ENCODE peak calls at places on chromosome 11, in seven cellular contexts. Q is lower lobe of right lung, B is OCI-LY7, S is dorsolateral prefrontal cortex, D is bronchial epithelial cell, G is thoracic aorta, Y is AG10803. T is an unnamed sample.

GRCh38 chr11:27861706-27862430 is 161.6 kb upstream of the BDNF start:
- DNase-seq in Q (no peak), Y (peak), G (no peak), D (peak), B (no peak), S (no peak), T (no peak)

GRCh38 chr11:125886997-125887372 is 483 bp upstream of the HYLS1 start:
- DNase-seq in Q (peak), Y (peak), G (no peak), B (peak), D (peak), S (peak), T (no peak)

GRCh38 chr11:128603003-128603715 is 15.8 kb upstream of the ETS1 start:
- DNase-seq in S (no peak), Y (no peak), G (no peak), B (no peak), Q (no peak), D (no peak), T (no peak)

GRCh38 chr11:15841898-15842297 is 514.4 kb downstream of the SOX6 start:
- DNase-seq in D (peak), B (no peak), S (no peak), Q (no peak), G (no peak), Y (no peak), T (no peak)

GRCh38 chr11:134560566-134561347 is 148.7 kb upstream of the B3GAT1 start:
- DNase-seq in D (no peak), Y (no peak), G (no peak), S (no peak), B (no peak), Q (no peak), T (peak)

GRCh38 chr11:133946541-133947297 is 10.0 kb downstream of the IGSF9B start:
- DNase-seq in G (no peak), Q (no peak), Y (no peak), B (no peak), D (no peak), S (no peak), T (no peak)

GRCh38 chr11:10550503-10550902 is 9.5 kb upstream of the RNF141 start:
- DNase-seq in D (peak), Y (peak), G (no peak), Q (no peak), B (no peak), S (no peak), T (no peak)

GRCh38 chr11:29159552-29160465 is 857.0 kb downstream of the KCNA4 start:
- DNase-seq in Q (no peak), D (peak), B (peak), S (no peak), Y (peak), G (no peak), T (no peak)

GRCh38 chr11:7032692-7033091 is 12.4 kb downstream of the NLRP14 start:
- DNase-seq in G (no peak), S (no peak), Y (no peak), B (no peak), D (no peak), Q (no peak), T (no peak)

GRCh38 chr11:86101941-86102407 is 33.1 kb upstream of the PICALM start:
- DNase-seq in Q (no peak), S (no peak), G (no peak), Y (peak), B (no peak), D (peak), T (no peak)

GRCh38 chr11:126339866-126340434 is 15.5 kb upstream of the ST3GAL4 start:
- DNase-seq in B (no peak), D (no peak), S (no peak), G (no peak), Y (peak), Q (peak), T (no peak)

GRCh38 chr11:100151944-100152343 is 535.1 kb upstream of the ARHGAP42 start:
- DNase-seq in S (no peak), Y (no peak), G (no peak), D (peak), Q (no peak), B (no peak), T (no peak)

GRCh38 chr11:96014234-96014633 is 90.3 kb upstream of the MTMR2 start:
- DNase-seq in D (peak), Y (peak), Q (no peak), S (no peak), B (no peak), G (no peak), T (no peak)

GRCh38 chr11:76601272-76601671 is 69.3 kb downstream of the LRRC32 start:
- DNase-seq in G (no peak), Y (no peak), B (no peak), D (no peak), Q (no peak), S (no peak), T (peak)

GRCh38 chr11:65560555-65561418 is 2.6 kb upstream of the LTBP3 start:
- DNase-seq in D (peak), Y (no peak), G (peak), Q (no peak), S (no peak), B (no peak), T (no peak)

GRCh38 chr11:117538731-117539130 is 211.1 kb downstream of the CEP164 start:
- DNase-seq in B (no peak), Q (no peak), G (no peak), S (no peak), Y (no peak), D (no peak), T (no peak)

GRCh38 chr11:326842-327580 is 6.4 kb upstream of the IFITM3 start:
- DNase-seq in G (peak), Y (no peak), Q (peak), D (no peak), S (no peak), B (peak), T (no peak)

GRCh38 chr11:34205326-34206035 is 100.1 kb downstream of the NAT10 start:
- DNase-seq in D (no peak), B (no peak), S (no peak), G (no peak), Q (no peak), Y (no peak), T (no peak)

GRCh38 chr11:112996924-112997323 is 35.7 kb downstream of the NCAM1 start:
- DNase-seq in B (no peak), D (no peak), G (no peak), S (no peak), Y (no peak), Q (no peak), T (no peak)

GRCh38 chr11:116558504-116559252 is 214.1 kb downstream of the BUD13 start:
- DNase-seq in Y (peak), Q (no peak), D (no peak), B (no peak), S (no peak), G (no peak), T (no peak)

GRCh38 chr11:75955443-75955842 is 140.4 kb downstream of the UVRAG start:
- DNase-seq in D (no peak), B (no peak), Q (no peak), Y (no peak), G (no peak), S (no peak), T (no peak)

GRCh38 chr11:110422306-110422924 is 7.3 kb upstream of the FDX1 start:
- DNase-seq in B (no peak), Y (no peak), D (no peak), G (no peak), Q (no peak), S (no peak), T (no peak)

GRCh38 chr11:8196749-8197148 is 27.9 kb upstream of the RIC3 start:
- DNase-seq in Y (no peak), G (no peak), Q (no peak), B (no peak), S (no peak), D (no peak), T (no peak)

GRCh38 chr11:105100206-105100605 is 39.4 kb downstream of the CARD18 start:
- DNase-seq in D (peak), S (no peak), G (no peak), B (no peak), Q (no peak), Y (no peak), T (no peak)

GRCh38 chr11:9896902-9897301 is 233.0 kb downstream of the SWAP70 start:
- DNase-seq in S (no peak), B (no peak), D (peak), Q (no peak), Y (no peak), G (no peak), T (no peak)

GRCh38 chr11:43830928-43831440 is 49.6 kb upstream of the ALKBH3 start:
- DNase-seq in D (peak), S (no peak), B (no peak), G (peak), Q (no peak), Y (peak), T (no peak)

GRCh38 chr11:106988151-106988806 is 30.0 kb downstream of the GUCY1A2 start:
- DNase-seq in D (peak), S (no peak), B (no peak), Y (peak), Q (no peak), G (no peak), T (no peak)

GRCh38 chr11:76856111-76856510 is 4.6 kb upstream of the ACER3 start:
- DNase-seq in B (no peak), Y (peak), D (no peak), G (no peak), Q (no peak), S (no peak), T (no peak)

GRCh38 chr11:12448131-12448939 is 71.0 kb downstream of the PARVA start:
- DNase-seq in G (no peak), Y (no peak), S (no peak), Q (no peak), B (no peak), D (no peak), T (no peak)

GRCh38 chr11:46381046-46381835 is at the start of gene MDK:
- DNase-seq in G (no peak), S (no peak), D (no peak), B (no peak), Y (no peak), Q (peak), T (no peak)

GRCh38 chr11:119061256-119061655 is 4.3 kb upstream of the HYOU1 start:
- DNase-seq in G (no peak), S (no peak), Q (no peak), D (no peak), B (no peak), Y (no peak), T (no peak)

GRCh38 chr11:64865286-64866172 is 12.9 kb downstream of the EHD1 start:
- DNase-seq in Y (peak), S (no peak), D (no peak), B (peak), Q (no peak), G (no peak), T (no peak)

GRCh38 chr11:123020968-123021367 is 39.3 kb upstream of the BSX start:
- DNase-seq in Q (peak), B (peak), Y (peak), D (peak), S (no peak), G (no peak), T (no peak)

GRCh38 chr11:73248526-73249185 is 23.5 kb upstream of the P2RY6 start:
- DNase-seq in D (no peak), G (no peak), Q (no peak), S (no peak), B (no peak), Y (no peak), T (no peak)

GRCh38 chr11:46363455-46363920 is 16.2 kb downstream of the DGKZ start:
- DNase-seq in Y (peak), D (peak), G (no peak), S (peak), B (no peak), Q (no peak), T (no peak)

GRCh38 chr11:92388380-92388779 is 163.8 kb downstream of the FAT3 start:
- DNase-seq in Q (no peak), G (no peak), S (no peak), D (peak), Y (no peak), B (no peak), T (no peak)
- TF ChIP-seq CTCF in Q (no peak), G (peak), S (no peak), D (peak), Y (peak), B (no peak), T (peak)

GRCh38 chr11:68450711-68451110 is 9.8 kb upstream of the PPP6R3 start:
- DNase-seq in Q (peak), D (no peak), G (no peak), Y (no peak), B (no peak), S (no peak), T (no peak)
- TF ChIP-seq CTCF in Q (no peak), D (no peak), G (no peak), Y (no peak), B (no peak), S (no peak), T (no peak)

DNA sequence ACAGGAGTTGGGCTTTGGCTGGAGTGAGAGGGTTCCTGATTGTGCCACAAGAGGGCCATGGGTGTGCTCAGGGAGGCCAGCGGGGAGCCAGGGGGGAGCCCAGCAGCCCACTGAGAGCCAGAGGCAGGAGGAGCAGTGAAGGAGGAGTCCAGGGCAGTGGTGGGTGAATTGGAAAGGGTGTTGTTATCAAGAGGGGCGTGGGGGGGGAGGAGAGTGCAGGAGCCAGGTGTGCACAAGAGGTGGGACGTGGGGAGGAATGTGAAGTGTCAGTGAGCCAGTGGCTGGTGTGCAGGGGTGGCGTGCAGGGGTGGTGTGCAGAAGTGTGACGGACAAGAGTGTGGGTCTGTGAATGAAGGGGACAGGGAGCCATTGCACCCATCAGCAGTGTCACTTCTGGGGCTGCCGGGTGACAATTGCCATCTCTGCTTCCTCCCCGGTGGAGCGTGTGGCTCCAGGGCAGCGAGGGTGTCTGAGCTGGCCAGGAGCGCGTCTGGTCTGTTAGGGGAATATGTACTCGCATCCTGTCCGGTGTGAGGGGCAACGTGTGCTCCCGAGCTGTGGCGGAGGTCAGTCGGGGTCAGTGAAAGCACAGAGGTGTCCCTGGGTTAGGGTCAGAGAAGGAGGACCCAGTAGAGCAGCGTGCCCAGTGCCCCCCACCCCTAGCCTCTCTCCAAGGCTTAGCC is 1.7 kb downstream of the CLCF1 start:
- DNase-seq in Q (peak), Y (peak), D (peak), S (no peak), B (peak), G (no peak), T (no peak)
- TF ChIP-seq CTCF in Q (peak), Y (peak), D (peak), S (no peak), B (peak), G (peak), T (peak)

GRCh38 chr11:102614485-102614884 is 10.6 kb downstream of the MMP20 start:
- DNase-seq in S (no peak), B (peak), G (no peak), Q (no peak), Y (no peak), D (no peak), T (no peak)
- TF ChIP-seq CTCF in S (peak), B (peak), G (no peak), Q (no peak), Y (no peak), D (no peak), T (peak)

GRCh38 chr11:69131644-69132300 is 24.0 kb upstream of the SMIM38 start:
- DNase-seq in B (no peak), S (no peak), Q (peak), D (peak), G (no peak), Y (peak), T (no peak)
- TF ChIP-seq CTCF in B (no peak), S (peak), Q (peak), D (peak), G (peak), Y (peak), T (peak)

GRCh38 chr11:45089845-45090499 is 56.5 kb upstream of the PRDM11 start:
- DNase-seq in Q (no peak), S (no peak), Y (peak), D (peak), G (no peak), B (peak), T (no peak)
- TF ChIP-seq CTCF in Q (no peak), S (no peak), Y (peak), D (peak), G (no peak), B (peak), T (peak)

GRCh38 chr11:63829823-63830489 is 9.0 kb upstream of the MARK2 start:
- DNase-seq in G (no peak), Y (no peak), S (no peak), B (peak), D (no peak), Q (no peak), T (no peak)
- TF ChIP-seq CTCF in G (no peak), Y (no peak), S (no peak), B (peak), D (no peak), Q (no peak), T (peak)

GRCh38 chr11:47592970-47593369 is 1.2 kb downstream of the C1QTNF4 start:
- DNase-seq in D (no peak), Q (no peak), S (no peak), B (no peak), Y (no peak), G (no peak), T (no peak)

GRCh38 chr11:47593492-47593933 is 698 bp downstream of the C1QTNF4 start:
- DNase-seq in S (no peak), Y (no peak), D (no peak), Q (no peak), G (no peak), B (no peak), T (no peak)

GRCh38 chr11:47595029-47595428 is 818 bp upstream of the C1QTNF4 start:
- DNase-seq in B (no peak), S (no peak), D (no peak), G (no peak), Q (no peak), Y (no peak), T (no peak)

GRCh38 chr11:47595967-47596366 is 1.8 kb upstream of the C1QTNF4 start:
- DNase-seq in Y (no peak), D (no peak), G (no peak), S (no peak), Q (no peak), B (no peak), T (no peak)

DNA sequence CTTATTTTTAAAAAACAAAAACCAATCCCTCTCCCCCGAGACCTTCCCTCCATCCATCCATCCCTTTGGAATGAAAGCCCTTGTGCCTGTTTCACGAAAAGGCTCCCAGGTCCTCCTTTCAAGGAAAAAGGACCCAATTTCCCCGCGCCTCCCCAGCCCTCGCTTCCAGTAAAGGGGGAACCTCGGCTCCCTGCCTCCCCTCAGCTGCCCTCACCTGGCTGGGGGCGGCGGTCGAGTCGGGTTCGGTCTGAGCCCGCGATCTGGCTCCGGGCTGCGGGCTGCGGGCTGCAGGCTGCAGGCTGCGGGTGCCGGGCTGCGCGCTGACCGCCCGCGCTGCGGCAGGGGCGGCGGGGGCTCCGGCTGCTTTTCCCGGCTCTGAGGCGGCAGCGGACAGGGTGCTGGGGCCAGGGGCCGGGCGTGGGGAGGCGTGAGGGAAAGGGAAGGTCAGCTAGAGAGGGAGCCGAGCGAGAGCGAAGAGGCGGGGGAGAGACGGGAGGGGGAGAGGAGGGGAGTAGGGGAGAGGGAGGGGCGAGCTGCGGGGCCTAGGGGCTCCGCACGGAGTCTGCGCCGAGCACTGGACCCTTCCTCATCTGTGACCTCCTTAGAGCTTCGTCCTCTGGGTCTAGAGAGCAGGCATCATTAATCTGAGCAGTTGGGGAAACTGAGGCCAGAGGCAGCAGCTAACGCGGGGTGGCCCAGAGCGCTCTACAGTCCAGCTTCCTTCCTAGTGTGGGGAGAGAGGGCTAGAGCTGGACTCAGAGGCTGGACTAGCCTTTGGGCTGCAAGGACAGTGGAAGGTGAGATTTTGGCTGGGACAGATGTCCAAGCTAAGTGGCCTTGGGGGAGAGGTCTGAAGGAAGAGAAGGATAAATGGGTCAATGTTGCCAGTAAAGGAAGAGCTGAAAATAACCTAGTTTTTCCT is at the start of gene C1QTNF4:
- DNase-seq in S (no peak), Q (no peak), B (no peak), D (no peak), G (no peak), Y (no peak), T (no peak)
- TF ChIP-seq CTCF in S (no peak), Q (no peak), B (no peak), D (no peak), G (no peak), Y (no peak), T (no peak)